ENCODE peak calls at places on chromosomes 12 and 14, in five cellular contexts. I, T, K, Q and L are unnamed samples.

GRCh38 chr14:71720978-71721624 is 211.1 kb upstream of the RGS6 start:
- DNase-seq in K (peak), T (peak), Q (peak), I (peak), L (peak)

GRCh38 chr12:3747976-3748619 is 4.8 kb downstream of the CRACR2A start:
- DNase-seq in K (no peak), T (no peak), Q (no peak), I (no peak), L (no peak)

GRCh38 chr14:22112004-22112403 is 438.4 kb upstream of the OR4E1 start:
- DNase-seq in K (peak), I (peak), T (peak), Q (no peak), L (no peak)

GRCh38 chr12:79983969-79984629 is 49.2 kb upstream of the PPP1R12A start:
- DNase-seq in T (no peak), Q (peak), K (no peak), I (no peak), L (no peak)

GRCh38 chr14:75875958-75876357 is 105.8 kb downstream of the TGFB3 start:
- DNase-seq in Q (no peak), T (no peak), I (no peak), K (no peak), L (no peak)

GRCh38 chr14:103994535-103995184 is 52.3 kb upstream of the RD3L start:
- DNase-seq in T (no peak), I (no peak), K (no peak), Q (no peak), L (no peak)

GRCh38 chr12:111664961-111665865 is 20.5 kb downstream of the BRAP start:
- DNase-seq in I (no peak), T (no peak), Q (no peak), K (no peak), L (no peak)

GRCh38 chr12:49582840-49583239 is 14.9 kb upstream of the MCRS1 start:
- DNase-seq in K (no peak), I (no peak), Q (peak), T (no peak), L (no peak)

GRCh38 chr12:12705833-12706520 is 10.0 kb upstream of the GPR19 start:
- DNase-seq in T (no peak), Q (no peak), K (peak), I (peak), L (no peak)

GRCh38 chr12:88144546-88145468 is 2.7 kb downstream of the TMTC3 start:
- DNase-seq in I (no peak), T (no peak), Q (no peak), K (no peak), L (no peak)

GRCh38 chr12:16417058-16417457 is 69.6 kb downstream of the MGST1 start:
- DNase-seq in Q (no peak), K (no peak), I (no peak), T (no peak), L (no peak)

GRCh38 chr14:43901950-43902349 is 605.1 kb downstream of the FSCB start:
- DNase-seq in I (no peak), T (no peak), K (no peak), Q (no peak), L (no peak)

GRCh38 chr12:49301759-49302158 is 6.8 kb downstream of the PRPH start:
- DNase-seq in K (peak), T (no peak), I (no peak), Q (no peak), L (no peak)

GRCh38 chr12:33724867-33725266 is 285.2 kb upstream of the SYT10 start:
- DNase-seq in K (no peak), I (no peak), Q (no peak), T (no peak), L (no peak)

GRCh38 chr14:74605531-74606223 is 6.4 kb downstream of the LTBP2 start:
- DNase-seq in I (no peak), K (no peak), Q (no peak), T (peak), L (no peak)

GRCh38 chr12:468671-469389 is 9.1 kb downstream of the B4GALNT3 start:
- DNase-seq in I (no peak), T (no peak), Q (no peak), K (no peak), L (no peak)

GRCh38 chr12:48280572-48280971 is 70.1 kb downstream of the ZNF641 start:
- DNase-seq in I (no peak), T (no peak), K (no peak), Q (no peak), L (no peak)

GRCh38 chr12:132279184-132279889 is 50.1 kb downstream of the GALNT9 start:
- DNase-seq in T (peak), K (no peak), Q (peak), I (no peak), L (no peak)